ENCODE peak calls at places on chromosomes 2 and 18, in nine cellular contexts. I is mucosa of descending colon, N is left lung, A is tibial nerve, C is BJ, Z is HepG2, M is lower lobe of right lung, J is GM12878, T is LNCaP clone FGC. G is an unnamed sample.
A peak's percentile ranks its signal among the peaks of the same experiment; 100 is the strongest.

GRCh38 chr2:140808816-140809215 is 1322.0 kb downstream of the LRP1B start:
- DNase-seq in A (no peak), T (no peak), J (no peak), Z (peak; percentile 8), N (no peak), M (no peak), I (no peak), C (no peak), G (no peak)

GRCh38 chr2:165633431-165633830 is 160.6 kb downstream of the GALNT3 start:
- DNase-seq in Z (no peak), N (no peak), J (no peak), A (no peak), C (no peak), I (no peak), M (no peak), T (no peak), G (no peak)

GRCh38 chr2:203301667-203302066 is 26.5 kb upstream of the ABI2 start:
- DNase-seq in T (no peak), I (no peak), J (no peak), C (no peak), A (no peak), N (no peak), Z (no peak), M (no peak), G (no peak)

GRCh38 chr18:7677001-7677400 is 109.9 kb downstream of the PTPRM start:
- DNase-seq in J (no peak), T (no peak), C (peak; percentile 13), A (no peak), M (no peak), I (no peak), N (no peak), Z (no peak), G (peak; percentile 5)

GRCh38 chr2:133109772-133110171 is 439.8 kb upstream of the LYPD1 start:
- DNase-seq in J (no peak), Z (no peak), N (no peak), M (no peak), C (peak; percentile 66), A (no peak), I (no peak), T (no peak), G (peak; percentile 75)

GRCh38 chr2:102736174-102736606 is 25.6 kb upstream of the TMEM182 start:
- DNase-seq in Z (peak; percentile 29), I (peak; percentile 69), N (peak; percentile 34), M (no peak), C (no peak), A (no peak), T (no peak), J (no peak), G (no peak)

GRCh38 chr2:62586981-62587380 is 81.0 kb upstream of the TMEM17 start:
- DNase-seq in I (no peak), C (no peak), J (peak; percentile 32), N (no peak), Z (no peak), M (no peak), T (no peak), A (no peak), G (no peak)

GRCh38 chr2:85057236-85057635 is 76.0 kb upstream of the TCF7L1 start:
- DNase-seq in M (no peak), T (no peak), N (no peak), Z (no peak), A (no peak), C (no peak), I (no peak), J (no peak), G (no peak)

GRCh38 chr2:37877457-37878315 is 47.4 kb upstream of the RMDN2 start:
- DNase-seq in A (no peak), C (no peak), Z (peak; percentile 62), J (no peak), T (no peak), M (no peak), N (no peak), I (no peak), G (no peak)

GRCh38 chr18:72128649-72129048 is 415.5 kb downstream of the CBLN2 start:
- DNase-seq in T (no peak), J (no peak), I (no peak), Z (no peak), A (no peak), M (no peak), C (no peak), N (no peak), G (no peak)

GRCh38 chr2:27773959-27774358 is 2.4 kb downstream of the MRPL33 start:
- DNase-seq in A (no peak), T (no peak), J (no peak), N (no peak), I (no peak), M (no peak), Z (no peak), C (no peak), G (no peak)

GRCh38 chr2:27779417-27780055 is 8.0 kb downstream of the MRPL33 start:
- DNase-seq in M (no peak), C (no peak), N (no peak), T (no peak), J (no peak), I (no peak), A (no peak), Z (no peak), G (no peak)

GRCh38 chr2:27776097-27776496 is 4.6 kb downstream of the MRPL33 start:
- DNase-seq in I (no peak), Z (no peak), J (no peak), A (peak; percentile 35), T (no peak), N (no peak), M (no peak), C (no peak), G (no peak)

GRCh38 chr2:27772804-27773203 is 1.3 kb downstream of the MRPL33 start:
- DNase-seq in I (no peak), T (no peak), N (no peak), C (no peak), Z (no peak), J (no peak), M (no peak), A (no peak), G (no peak)

GRCh38 chr2:27776696-27777095 is 5.2 kb downstream of the MRPL33 start:
- DNase-seq in I (no peak), M (no peak), T (no peak), C (no peak), N (no peak), J (no peak), A (no peak), Z (no peak), G (no peak)
- H3K4me3 ChIP-seq in I (no peak overlapping the region), M (no peak overlapping the region), T (no peak overlapping the region), C (no peak overlapping the region), N (no peak overlapping the region), J (no peak overlapping the region), A (no peak overlapping the region), Z (no peak overlapping the region), G (no peak overlapping the region)

GRCh38 chr2:3285901-3286645 is 91.5 kb downstream of the EIPR1 start:
- DNase-seq in N (no peak), Z (no peak), A (no peak), M (no peak), C (no peak), J (no peak), I (no peak), T (no peak), G (no peak)
- TF ChIP-seq CTCF in N (no peak), Z (no peak), A (no peak), M (no peak), C (no peak), J (no peak), I (no peak), T (no peak), G (no peak)

GRCh38 chr18:22349317-22349898 is 68.3 kb downstream of the CTAGE1 start:
- DNase-seq in N (no peak), M (no peak), I (no peak), A (no peak), J (no peak), Z (no peak), T (no peak), C (no peak), G (no peak)
- H3K4me3 ChIP-seq in N (peak overlapping the region; percentile 32), M (peak overlapping the region; percentile 63), I (no peak overlapping the region), A (peak overlapping the region; percentile 43), J (no peak overlapping the region), Z (no peak overlapping the region), T (no peak overlapping the region), C (no peak overlapping the region), G (peak overlapping the region; percentile 29)

GRCh38 chr2:201308914-201309313 is 48.2 kb downstream of the FLACC1 start:
- DNase-seq in Z (no peak), A (no peak), T (no peak), C (no peak), N (no peak), J (no peak), M (no peak), I (no peak), G (no peak)

GRCh38 chr2:201313362-201313761 is 43.8 kb downstream of the FLACC1 start:
- DNase-seq in A (no peak), T (no peak), C (no peak), I (no peak), J (no peak), N (no peak), Z (no peak), M (no peak), G (no peak)
- TF ChIP-seq CTCF in A (no peak), T (no peak), C (no peak), I (no peak), J (no peak), N (no peak), Z (no peak), M (no peak), G (no peak)

DNA sequence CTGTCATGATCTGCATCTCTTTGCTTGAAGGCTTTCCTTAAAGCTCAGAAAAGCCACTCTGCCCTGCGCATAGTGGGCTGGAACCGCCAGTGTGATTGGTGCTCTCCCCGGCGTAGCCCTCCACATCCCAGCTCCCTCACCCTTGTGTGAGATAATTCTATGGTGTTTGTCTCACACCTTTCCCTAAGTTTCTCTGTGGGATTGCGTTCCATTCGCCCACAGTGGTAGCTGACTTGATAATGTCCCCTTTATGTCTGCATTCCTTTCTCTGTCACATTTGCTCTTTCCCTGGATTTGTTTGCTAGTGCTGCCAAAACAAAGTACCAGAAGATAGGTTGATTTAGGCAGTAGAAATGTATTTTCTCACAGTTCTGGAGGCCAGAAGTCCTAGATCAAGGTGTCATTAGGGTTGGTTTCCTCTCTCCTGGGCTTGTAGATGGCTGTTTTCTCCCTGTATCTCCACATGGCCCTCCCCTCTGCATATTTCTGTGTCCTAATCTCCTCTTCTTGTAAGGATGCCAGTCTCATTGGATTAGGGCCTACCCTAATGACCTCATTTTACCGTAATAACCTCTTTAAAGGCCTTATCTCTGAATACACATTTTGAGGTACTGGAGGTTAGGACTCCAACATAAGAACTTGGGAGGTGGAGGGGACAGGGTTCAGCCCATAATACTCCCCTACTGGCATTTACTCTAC is 7.4 kb upstream of the TMEM87B start:
- DNase-seq in A (no peak), J (no peak), Z (peak; percentile 76), I (no peak), C (no peak), T (no peak), M (no peak), N (no peak), G (no peak)
- H3K4me3 ChIP-seq in A (no peak overlapping the region), J (no peak overlapping the region), Z (peak overlapping the region; percentile 5), I (no peak overlapping the region), C (no peak overlapping the region), T (no peak overlapping the region), M (no peak overlapping the region), N (no peak overlapping the region), G (no peak overlapping the region)